ENCODE peak calls at places on chromosomes 3 and 15, in eight cellular contexts. One of them, this sample, is unnamed.

GRCh38 chr15:31298707-31299172 is 27.9 kb upstream of the KLF13 start:
- DNase-seq in lung: peak
- DNase-seq in fibroblast of pulmonary artery: no peak
- DNase-seq in transverse colon: no peak
- DNase-seq in H9: no peak
- DNase-seq in psoas muscle: no peak
- DNase-seq in AG09319: no peak
- DNase-seq in IMR-90: no peak
- DNase-seq in this sample: no peak

GRCh38 chr15:57743424-57743823 is 36.9 kb downstream of the POLR2M start:
- DNase-seq in IMR-90: no peak
- DNase-seq in H9: peak
- DNase-seq in AG09319: no peak
- DNase-seq in lung: no peak
- DNase-seq in fibroblast of pulmonary artery: no peak
- DNase-seq in psoas muscle: no peak
- DNase-seq in transverse colon: no peak
- DNase-seq in this sample: no peak

GRCh38 chr15:53297828-53298227 is 461.6 kb downstream of the WDR72 start:
- DNase-seq in AG09319: no peak
- DNase-seq in lung: no peak
- DNase-seq in IMR-90: no peak
- DNase-seq in H9: no peak
- DNase-seq in fibroblast of pulmonary artery: no peak
- DNase-seq in psoas muscle: no peak
- DNase-seq in transverse colon: no peak
- DNase-seq in this sample: no peak

GRCh38 chr3:125147491-125147820 is 65.1 kb downstream of the SLC12A8 start:
- DNase-seq in IMR-90: peak
- DNase-seq in lung: no peak
- DNase-seq in H9: no peak
- DNase-seq in fibroblast of pulmonary artery: no peak
- DNase-seq in transverse colon: no peak
- DNase-seq in psoas muscle: no peak
- DNase-seq in AG09319: no peak
- DNase-seq in this sample: no peak

GRCh38 chr15:36617529-36618196 is 38.2 kb downstream of the CDIN1 start:
- DNase-seq in H9: no peak
- DNase-seq in lung: no peak
- DNase-seq in psoas muscle: no peak
- DNase-seq in fibroblast of pulmonary artery: no peak
- DNase-seq in AG09319: no peak
- DNase-seq in IMR-90: no peak
- DNase-seq in transverse colon: no peak
- DNase-seq in this sample: no peak

GRCh38 chr3:197456271-197457091 is 99.3 kb downstream of the BDH1 start:
- DNase-seq in fibroblast of pulmonary artery: peak
- DNase-seq in H9: peak
- DNase-seq in transverse colon: peak
- DNase-seq in lung: peak
- DNase-seq in IMR-90: peak
- DNase-seq in AG09319: peak
- DNase-seq in psoas muscle: peak
- DNase-seq in this sample: peak

GRCh38 chr3:180277036-180277435 is 240.3 kb upstream of the PEX5L start:
- DNase-seq in lung: no peak
- DNase-seq in H9: no peak
- DNase-seq in IMR-90: peak
- DNase-seq in AG09319: no peak
- DNase-seq in transverse colon: no peak
- DNase-seq in psoas muscle: no peak
- DNase-seq in fibroblast of pulmonary artery: no peak
- DNase-seq in this sample: no peak

GRCh38 chr3:44186111-44186672 is 55.5 kb upstream of the TOPAZ1 start:
- DNase-seq in lung: no peak
- DNase-seq in H9: no peak
- DNase-seq in fibroblast of pulmonary artery: no peak
- DNase-seq in transverse colon: no peak
- DNase-seq in AG09319: no peak
- DNase-seq in IMR-90: no peak
- DNase-seq in psoas muscle: no peak
- DNase-seq in this sample: no peak

GRCh38 chr15:62107561-62108110 is 40.9 kb downstream of the C2CD4A start:
- DNase-seq in transverse colon: no peak
- DNase-seq in fibroblast of pulmonary artery: peak
- DNase-seq in IMR-90: peak
- DNase-seq in lung: no peak
- DNase-seq in psoas muscle: no peak
- DNase-seq in AG09319: no peak
- DNase-seq in H9: no peak
- DNase-seq in this sample: no peak

GRCh38 chr3:143924522-143925381 is 46.9 kb upstream of the DIPK2A start:
- DNase-seq in AG09319: no peak
- DNase-seq in transverse colon: no peak
- DNase-seq in H9: no peak
- DNase-seq in IMR-90: no peak
- DNase-seq in lung: no peak
- DNase-seq in fibroblast of pulmonary artery: no peak
- DNase-seq in psoas muscle: no peak
- DNase-seq in this sample: no peak

GRCh38 chr3:175266478-175266877 is 407.3 kb downstream of the NAALADL2 start:
- DNase-seq in psoas muscle: no peak
- DNase-seq in lung: no peak
- DNase-seq in transverse colon: no peak
- DNase-seq in IMR-90: peak
- DNase-seq in H9: no peak
- DNase-seq in fibroblast of pulmonary artery: peak
- DNase-seq in AG09319: no peak
- DNase-seq in this sample: no peak

GRCh38 chr3:49165771-49166751 is at the start of gene CCDC71:
- DNase-seq in fibroblast of pulmonary artery: peak
- DNase-seq in transverse colon: peak
- DNase-seq in psoas muscle: peak
- DNase-seq in IMR-90: peak
- DNase-seq in AG09319: peak
- DNase-seq in H9: peak
- DNase-seq in lung: peak
- DNase-seq in this sample: no peak

GRCh38 chr15:35311607-35312006 is 226.5 kb upstream of the NANOGP8 start:
- DNase-seq in psoas muscle: no peak
- DNase-seq in H9: no peak
- DNase-seq in AG09319: no peak
- DNase-seq in transverse colon: no peak
- DNase-seq in IMR-90: no peak
- DNase-seq in fibroblast of pulmonary artery: peak
- DNase-seq in lung: no peak
- DNase-seq in this sample: no peak

GRCh38 chr15:34161329-34161953 is 48.5 kb downstream of the KATNBL1 start:
- DNase-seq in IMR-90: peak
- DNase-seq in lung: no peak
- DNase-seq in fibroblast of pulmonary artery: no peak
- DNase-seq in psoas muscle: no peak
- DNase-seq in transverse colon: no peak
- DNase-seq in H9: peak
- DNase-seq in AG09319: no peak
- DNase-seq in this sample: no peak

GRCh38 chr3:177439729-177440269 is 242.5 kb upstream of the TBL1XR1 start:
- DNase-seq in AG09319: no peak
- DNase-seq in transverse colon: no peak
- DNase-seq in psoas muscle: no peak
- DNase-seq in IMR-90: peak
- DNase-seq in H9: no peak
- DNase-seq in lung: no peak
- DNase-seq in fibroblast of pulmonary artery: peak
- DNase-seq in this sample: no peak

GRCh38 chr3:177438596-177439220 is 241.4 kb upstream of the TBL1XR1 start:
- DNase-seq in H9: no peak
- DNase-seq in psoas muscle: no peak
- DNase-seq in IMR-90: no peak
- DNase-seq in fibroblast of pulmonary artery: no peak
- DNase-seq in lung: no peak
- DNase-seq in AG09319: no peak
- DNase-seq in transverse colon: no peak
- DNase-seq in this sample: no peak

GRCh38 chr3:177441281-177441812 is 244.1 kb upstream of the TBL1XR1 start:
- DNase-seq in lung: no peak
- DNase-seq in fibroblast of pulmonary artery: no peak
- DNase-seq in H9: no peak
- DNase-seq in psoas muscle: no peak
- DNase-seq in IMR-90: no peak
- DNase-seq in transverse colon: no peak
- DNase-seq in AG09319: no peak
- DNase-seq in this sample: no peak

GRCh38 chr3:177441813-177442646 is 244.7 kb upstream of the TBL1XR1 start:
- DNase-seq in H9: no peak
- DNase-seq in IMR-90: no peak
- DNase-seq in fibroblast of pulmonary artery: no peak
- DNase-seq in transverse colon: no peak
- DNase-seq in psoas muscle: no peak
- DNase-seq in lung: no peak
- DNase-seq in AG09319: peak
- DNase-seq in this sample: no peak

DNA sequence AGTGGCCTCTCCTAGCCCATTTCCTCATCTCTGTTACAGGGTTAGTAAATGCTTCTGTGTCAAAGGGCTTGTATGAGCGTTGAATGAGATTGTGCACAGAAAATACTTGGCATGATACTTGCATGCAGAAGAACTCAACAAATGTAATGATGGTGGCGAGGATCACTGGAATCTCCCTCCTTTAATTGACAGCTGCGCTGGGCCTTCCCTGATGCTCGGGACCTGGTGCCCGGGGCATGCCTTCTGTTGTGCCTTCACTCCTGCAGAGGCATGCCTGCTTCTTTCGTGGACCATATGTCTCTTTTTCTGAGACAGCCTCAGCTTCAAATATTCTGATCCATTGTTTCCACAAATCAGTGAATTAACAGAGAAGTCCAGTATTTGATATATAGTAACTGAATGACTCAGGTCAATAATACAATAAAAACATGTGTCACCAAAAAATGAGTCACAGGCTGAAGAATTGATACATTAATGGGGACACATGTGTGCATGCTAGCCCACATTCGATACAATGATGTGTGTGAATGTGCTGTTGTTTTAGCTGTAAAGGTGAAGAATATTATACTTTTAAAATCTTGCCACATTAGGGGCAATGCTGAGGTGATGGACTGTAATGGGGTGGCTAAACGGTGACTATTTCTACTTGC is 243.3 kb upstream of the TBL1XR1 start:
- DNase-seq in lung: no peak
- DNase-seq in AG09319: no peak
- DNase-seq in H9: no peak
- DNase-seq in transverse colon: no peak
- DNase-seq in IMR-90: no peak
- DNase-seq in fibroblast of pulmonary artery: no peak
- DNase-seq in psoas muscle: no peak
- DNase-seq in this sample: no peak
- TF ChIP-seq CTCF in lung: no peak
- TF ChIP-seq CTCF in AG09319: no peak
- TF ChIP-seq CTCF in H9: no peak
- TF ChIP-seq CTCF in transverse colon: no peak
- TF ChIP-seq CTCF in IMR-90: no peak
- TF ChIP-seq CTCF in fibroblast of pulmonary artery: no peak
- TF ChIP-seq CTCF in psoas muscle: no peak
- TF ChIP-seq CTCF in this sample: no peak

DNA sequence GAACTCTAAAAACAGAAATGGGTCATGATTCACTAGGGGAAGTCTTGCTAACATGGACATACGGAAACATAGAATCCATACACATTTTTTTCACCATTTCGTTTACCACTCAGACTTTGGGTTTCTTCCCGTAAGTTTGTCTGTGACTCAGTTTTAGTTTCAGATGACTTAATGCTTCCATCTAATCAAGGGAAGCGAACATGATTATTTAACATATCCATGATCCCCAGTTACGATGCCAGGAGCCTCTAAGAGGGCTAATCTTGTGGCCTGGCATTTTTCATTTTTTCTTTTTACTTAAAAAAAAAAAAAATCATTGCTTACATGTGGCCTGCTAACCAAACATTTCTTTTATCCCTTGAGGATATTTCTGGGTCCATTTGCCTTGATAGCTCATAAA is 20.2 kb upstream of the PLOD2 start:
- DNase-seq in IMR-90: no peak
- DNase-seq in fibroblast of pulmonary artery: no peak
- DNase-seq in lung: no peak
- DNase-seq in psoas muscle: no peak
- DNase-seq in transverse colon: no peak
- DNase-seq in H9: no peak
- DNase-seq in AG09319: no peak
- DNase-seq in this sample: no peak
- TF ChIP-seq CTCF in IMR-90: no peak
- TF ChIP-seq CTCF in fibroblast of pulmonary artery: no peak
- TF ChIP-seq CTCF in lung: no peak
- TF ChIP-seq CTCF in psoas muscle: no peak
- TF ChIP-seq CTCF in transverse colon: no peak
- TF ChIP-seq CTCF in H9: no peak
- TF ChIP-seq CTCF in AG09319: no peak
- TF ChIP-seq CTCF in this sample: no peak

GRCh38 chr3:71069797-71070196 is 513.7 kb downstream of the FOXP1 start:
- DNase-seq in lung: peak
- DNase-seq in fibroblast of pulmonary artery: peak
- DNase-seq in H9: peak
- DNase-seq in psoas muscle: peak
- DNase-seq in IMR-90: no peak
- DNase-seq in transverse colon: peak
- DNase-seq in AG09319: no peak
- DNase-seq in this sample: no peak
- TF ChIP-seq CTCF in lung: peak
- TF ChIP-seq CTCF in fibroblast of pulmonary artery: peak
- TF ChIP-seq CTCF in H9: peak
- TF ChIP-seq CTCF in psoas muscle: peak
- TF ChIP-seq CTCF in IMR-90: peak
- TF ChIP-seq CTCF in transverse colon: peak
- TF ChIP-seq CTCF in AG09319: peak
- TF ChIP-seq CTCF in this sample: peak

GRCh38 chr3:168888781-168889180 is 774.7 kb downstream of the MECOM start:
- DNase-seq in H9: no peak
- DNase-seq in fibroblast of pulmonary artery: no peak
- DNase-seq in psoas muscle: no peak
- DNase-seq in lung: no peak
- DNase-seq in transverse colon: no peak
- DNase-seq in AG09319: no peak
- DNase-seq in IMR-90: no peak
- DNase-seq in this sample: no peak

GRCh38 chr3:168894204-168894603 is 769.3 kb downstream of the MECOM start:
- DNase-seq in transverse colon: no peak
- DNase-seq in H9: no peak
- DNase-seq in fibroblast of pulmonary artery: no peak
- DNase-seq in lung: no peak
- DNase-seq in psoas muscle: no peak
- DNase-seq in AG09319: no peak
- DNase-seq in IMR-90: no peak
- DNase-seq in this sample: no peak

GRCh38 chr3:168884353-168884903 is 779.1 kb downstream of the MECOM start:
- DNase-seq in H9: no peak
- DNase-seq in lung: no peak
- DNase-seq in fibroblast of pulmonary artery: peak
- DNase-seq in transverse colon: peak
- DNase-seq in AG09319: peak
- DNase-seq in IMR-90: peak
- DNase-seq in psoas muscle: no peak
- DNase-seq in this sample: no peak

GRCh38 chr3:168885028-168885427 is 778.5 kb downstream of the MECOM start:
- DNase-seq in H9: no peak
- DNase-seq in transverse colon: no peak
- DNase-seq in IMR-90: peak
- DNase-seq in fibroblast of pulmonary artery: peak
- DNase-seq in lung: no peak
- DNase-seq in AG09319: no peak
- DNase-seq in psoas muscle: no peak
- DNase-seq in this sample: no peak

GRCh38 chr3:168889666-168890065 is 773.8 kb downstream of the MECOM start:
- DNase-seq in AG09319: no peak
- DNase-seq in H9: peak
- DNase-seq in IMR-90: no peak
- DNase-seq in lung: no peak
- DNase-seq in transverse colon: no peak
- DNase-seq in psoas muscle: no peak
- DNase-seq in fibroblast of pulmonary artery: no peak
- DNase-seq in this sample: no peak
- TF ChIP-seq CTCF in AG09319: no peak
- TF ChIP-seq CTCF in H9: peak
- TF ChIP-seq CTCF in IMR-90: no peak
- TF ChIP-seq CTCF in lung: no peak
- TF ChIP-seq CTCF in transverse colon: no peak
- TF ChIP-seq CTCF in psoas muscle: no peak
- TF ChIP-seq CTCF in fibroblast of pulmonary artery: no peak
- TF ChIP-seq CTCF in this sample: no peak